ENCODE peak calls at places on chromosomes 1 and 21, in nine cellular contexts. V is mammary epithelial cell, Z is PC-9, F is pancreas, I is bronchial epithelial cell, B is sigmoid colon, T is stomach, Q is neural progenitor cell, N is testis. C is an unnamed sample. For H3K27me3, the result is how much of the 10 kb centered on the place peaks cover.

GRCh38 chr1:221045842-221046831 is 166.9 kb downstream of the HLX start:
- DNase-seq in V (no peak), Z (no peak), F (no peak), I (no peak), B (no peak), T (no peak), Q (no peak), N (no peak), C (no peak)

GRCh38 chr1:246425895-246426294 is 81.2 kb downstream of the SMYD3 start:
- DNase-seq in V (no peak), Z (no peak), F (no peak), I (no peak), B (no peak), T (no peak), Q (no peak), N (no peak), C (no peak)

GRCh38 chr1:62516600-62516999 is 79.8 kb downstream of the USP1 start:
- DNase-seq in V (no peak), Z (no peak), F (no peak), I (no peak), B (no peak), T (no peak), Q (no peak), N (no peak), C (no peak)

GRCh38 chr1:10252508-10252907 is 42.1 kb downstream of the KIF1B start:
- DNase-seq in V (peak), Z (no peak), F (no peak), I (peak), B (no peak), T (no peak), Q (no peak), N (no peak), C (peak)

GRCh38 chr1:178941261-178941689 is 70.4 kb upstream of the ANGPTL1 start:
- DNase-seq in V (no peak), Z (no peak), F (no peak), I (no peak), B (no peak), T (no peak), Q (no peak), N (no peak), C (no peak)

GRCh38 chr21:35559128-35559831 is 501.0 kb downstream of the SETD4 start:
- DNase-seq in V (peak), Z (no peak), F (no peak), I (peak), B (no peak), T (no peak), Q (no peak), N (no peak), C (peak)

GRCh38 chr1:203289281-203289981 is 15.9 kb upstream of the BTG2 start:
- DNase-seq in V (no peak), Z (no peak), F (no peak), I (peak), B (peak), T (peak), Q (no peak), N (peak), C (no peak)

GRCh38 chr21:32772281-32773047 is 909 bp upstream of the PAXBP1 start:
- DNase-seq in V (peak), Z (peak), F (peak), I (peak), B (no peak), T (peak), Q (peak), N (peak), C (no peak)

GRCh38 chr1:30427545-30427944 is 295.8 kb downstream of the MATN1 start:
- DNase-seq in V (no peak), Z (no peak), F (no peak), I (no peak), B (no peak), T (no peak), Q (peak), N (no peak), C (no peak)

GRCh38 chr21:16426936-16427335 is 697.2 kb downstream of the USP25 start:
- DNase-seq in V (no peak), Z (no peak), F (no peak), I (no peak), B (no peak), T (no peak), Q (no peak), N (no peak), C (no peak)

GRCh38 chr1:66711420-66711819 is 40.8 kb upstream of the DYNLT5 start:
- DNase-seq in V (no peak), Z (no peak), F (no peak), I (peak), B (no peak), T (no peak), Q (peak), N (no peak), C (peak)

GRCh38 chr1:153626929-153627796 is at the start of gene S100A13:
- DNase-seq in V (peak), Z (peak), F (peak), I (peak), B (peak), T (peak), Q (peak), N (peak), C (peak)

GRCh38 chr1:40746344-40747090 is 37.1 kb upstream of the KCNQ4 start:
- DNase-seq in V (no peak), Z (no peak), F (no peak), I (no peak), B (no peak), T (no peak), Q (no peak), N (no peak), C (no peak)

GRCh38 chr1:170445096-170445495 is 86.9 kb upstream of the GORAB start:
- DNase-seq in V (peak), Z (no peak), F (no peak), I (peak), B (no peak), T (no peak), Q (no peak), N (no peak), C (peak)

GRCh38 chr1:70090875-70091274 is 114.5 kb downstream of the LRRC40 start:
- DNase-seq in V (peak), Z (peak), F (no peak), I (peak), B (no peak), T (no peak), Q (no peak), N (no peak), C (peak)

GRCh38 chr1:197065549-197065948 is 1.5 kb downstream of the F13B start:
- DNase-seq in V (no peak), Z (no peak), F (no peak), I (no peak), B (no peak), T (no peak), Q (no peak), N (no peak), C (peak)

GRCh38 chr1:29094433-29094832 is 29.3 kb downstream of the TMEM200B start:
- DNase-seq in V (peak), Z (peak), F (no peak), I (peak), B (no peak), T (no peak), Q (no peak), N (no peak), C (no peak)

GRCh38 chr1:29515188-29515955 is 279.1 kb downstream of the PTPRU start:
- DNase-seq in V (no peak), Z (no peak), F (no peak), I (no peak), B (peak), T (peak), Q (no peak), N (peak), C (no peak)

GRCh38 chr1:181124206-181124825 is 35.8 kb downstream of the IER5 start:
- DNase-seq in V (no peak), Z (no peak), F (no peak), I (no peak), B (no peak), T (no peak), Q (no peak), N (no peak), C (no peak)

GRCh38 chr1:150809651-150810050 is 1.6 kb upstream of the CTSK start:
- DNase-seq in V (peak), Z (no peak), F (no peak), I (peak), B (no peak), T (no peak), Q (no peak), N (no peak), C (peak)

GRCh38 chr1:208879025-208879424 is 634.8 kb upstream of the PLXNA2 start:
- DNase-seq in V (no peak), Z (no peak), F (no peak), I (no peak), B (no peak), T (no peak), Q (no peak), N (no peak), C (no peak)
- TF ChIP-seq CTCF in V (no peak), Z (no peak), F (no peak), I (no peak), B (no peak), T (no peak), Q (no peak), N (no peak), C (no peak)

GRCh38 chr1:36323636-36324321 is at the start of gene EVA1B:
- DNase-seq in V (peak), Z (no peak), F (peak), I (peak), B (peak), T (peak), Q (peak), N (peak), C (peak)

GRCh38 chr1:36322786-36323635 is 434 bp downstream of the EVA1B start:
- DNase-seq in V (peak), Z (no peak), F (peak), I (no peak), B (peak), T (peak), Q (peak), N (peak), C (peak)

GRCh38 chr1:36320767-36321118 is 2.7 kb downstream of the EVA1B start:
- DNase-seq in V (no peak), Z (no peak), F (no peak), I (no peak), B (no peak), T (no peak), Q (no peak), N (no peak), C (no peak)

GRCh38 chr1:36321119-36321951 is 2.1 kb downstream of the EVA1B start:
- DNase-seq in V (no peak), Z (no peak), F (peak), I (no peak), B (peak), T (peak), Q (peak), N (peak), C (peak)

DNA sequence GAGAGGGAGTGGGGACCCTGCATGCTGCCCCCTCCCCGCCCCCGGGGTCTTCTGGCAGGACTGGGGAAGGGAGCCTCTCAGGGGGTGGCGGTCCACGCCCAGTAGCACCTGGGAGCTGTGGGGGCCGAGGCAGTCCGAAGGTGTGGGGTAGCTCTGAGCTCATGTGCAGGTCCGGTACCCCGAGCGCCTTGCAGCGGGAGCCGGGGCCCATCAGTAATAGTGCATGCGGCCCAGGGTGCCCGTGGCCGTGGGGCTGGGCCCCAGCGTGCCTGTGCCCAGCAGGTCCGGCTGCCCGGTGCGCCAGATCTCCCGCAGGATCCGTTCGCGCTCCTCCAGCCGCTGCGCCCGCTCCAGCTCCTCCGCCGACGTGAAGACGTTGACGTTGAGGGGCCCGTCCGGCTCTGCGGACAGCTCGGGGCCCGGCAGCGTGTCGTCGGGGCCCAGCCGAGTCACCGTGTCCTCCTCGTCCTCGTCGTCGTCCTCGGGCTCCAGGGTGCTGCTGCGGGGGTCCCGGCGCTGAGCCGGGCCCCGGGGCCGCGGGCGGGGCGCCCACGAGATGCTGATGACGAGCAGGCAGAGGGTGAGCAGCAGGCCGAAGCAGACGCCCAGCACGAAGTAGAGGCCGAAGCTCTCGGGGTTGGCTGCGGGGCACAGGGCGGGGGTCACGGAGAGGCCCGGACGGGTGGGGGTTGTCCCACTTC is 1.2 kb downstream of the EVA1B start:
- DNase-seq in V (no peak), Z (no peak), F (no peak), I (no peak), B (peak), T (no peak), Q (peak), N (no peak), C (no peak)
- H3K4me3 ChIP-seq in V (no peak), Z (no peak), F (no peak), I (no peak), B (peak), T (peak), Q (peak), N (peak), C (peak)

DNA sequence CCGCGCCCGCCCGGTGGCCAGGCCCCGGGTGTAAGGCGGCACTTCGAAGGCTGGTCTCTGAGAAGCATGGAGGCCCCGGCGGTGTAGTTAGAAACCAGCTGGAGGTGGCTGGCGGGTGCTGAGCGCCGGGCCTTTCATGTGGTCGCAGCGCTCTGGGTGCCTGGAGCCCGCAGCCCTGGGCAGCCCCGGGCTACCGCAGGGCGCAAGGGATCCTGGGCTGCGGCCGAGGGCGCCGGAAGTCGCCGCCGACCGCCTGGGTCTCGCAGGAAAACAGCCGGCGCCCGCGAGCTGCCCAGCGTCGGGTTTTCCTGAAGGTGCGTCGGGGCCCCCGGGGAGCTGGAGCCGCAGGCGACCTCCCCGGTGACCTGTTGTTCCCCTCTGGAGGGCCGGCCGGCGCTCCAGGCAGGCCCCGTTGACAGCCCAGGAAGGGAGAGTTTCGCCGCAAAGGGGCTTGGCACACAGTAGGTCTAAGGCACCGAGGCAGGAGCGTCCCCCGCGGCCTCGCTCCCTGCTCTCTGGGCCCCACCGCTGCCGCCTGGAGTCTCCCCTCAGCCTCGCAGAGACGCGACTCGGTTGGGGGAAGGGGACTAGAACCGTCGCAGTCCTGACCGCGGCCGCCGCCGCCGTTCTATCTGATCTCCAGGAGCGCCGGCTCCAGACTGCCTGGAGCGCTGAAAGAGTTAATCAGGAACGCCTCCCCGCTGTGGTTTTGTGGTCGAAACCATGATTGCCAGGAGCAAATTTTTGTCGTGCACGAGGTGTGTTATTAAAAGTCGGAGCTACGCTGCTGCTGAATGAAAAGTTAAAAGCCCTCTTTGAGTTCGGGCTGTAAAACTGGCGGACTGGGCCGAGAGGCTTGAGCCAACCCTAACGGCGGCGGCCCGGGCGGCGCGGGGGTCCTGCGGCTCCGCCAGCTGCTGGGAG is 2.8 kb downstream of the GRHL3 start:
- DNase-seq in V (peak), Z (peak), F (peak), I (peak), B (peak), T (peak), Q (peak), N (peak), C (peak)
- H3K27me3 ChIP-seq in V (under half), Z (under half), F (under half), I (under half), B (under half), T (under half), Q (half or more), N (under half), C (half or more)

GRCh38 chr1:208449951-208450350 is 205.8 kb upstream of the PLXNA2 start:
- DNase-seq in V (no peak), Z (no peak), F (no peak), I (no peak), B (no peak), T (no peak), Q (no peak), N (peak), C (no peak)
- TF ChIP-seq CTCF in V (no peak), Z (no peak), F (no peak), I (no peak), B (no peak), T (no peak), Q (no peak), N (no peak), C (no peak)

GRCh38 chr1:212255705-212256307 is 29.4 kb upstream of the PPP2R5A start:
- DNase-seq in V (no peak), Z (no peak), F (no peak), I (peak), B (no peak), T (no peak), Q (no peak), N (no peak), C (no peak)

GRCh38 chr1:212254853-212255363 is 30.3 kb upstream of the PPP2R5A start:
- DNase-seq in V (no peak), Z (no peak), F (no peak), I (no peak), B (no peak), T (no peak), Q (no peak), N (no peak), C (no peak)

GRCh38 chr1:212257157-212257556 is 28.1 kb upstream of the PPP2R5A start:
- DNase-seq in V (no peak), Z (no peak), F (no peak), I (no peak), B (no peak), T (no peak), Q (no peak), N (no peak), C (no peak)

GRCh38 chr1:212259693-212260480 is 25.3 kb upstream of the PPP2R5A start:
- DNase-seq in V (no peak), Z (no peak), F (no peak), I (no peak), B (no peak), T (no peak), Q (no peak), N (no peak), C (no peak)

GRCh38 chr1:212256404-212256803 is 28.8 kb upstream of the PPP2R5A start:
- DNase-seq in V (no peak), Z (no peak), F (no peak), I (no peak), B (no peak), T (no peak), Q (no peak), N (no peak), C (no peak)
- H3K4me3 ChIP-seq in V (no peak), Z (no peak), F (no peak), I (no peak), B (no peak), T (no peak), Q (no peak), N (no peak), C (no peak)

DNA sequence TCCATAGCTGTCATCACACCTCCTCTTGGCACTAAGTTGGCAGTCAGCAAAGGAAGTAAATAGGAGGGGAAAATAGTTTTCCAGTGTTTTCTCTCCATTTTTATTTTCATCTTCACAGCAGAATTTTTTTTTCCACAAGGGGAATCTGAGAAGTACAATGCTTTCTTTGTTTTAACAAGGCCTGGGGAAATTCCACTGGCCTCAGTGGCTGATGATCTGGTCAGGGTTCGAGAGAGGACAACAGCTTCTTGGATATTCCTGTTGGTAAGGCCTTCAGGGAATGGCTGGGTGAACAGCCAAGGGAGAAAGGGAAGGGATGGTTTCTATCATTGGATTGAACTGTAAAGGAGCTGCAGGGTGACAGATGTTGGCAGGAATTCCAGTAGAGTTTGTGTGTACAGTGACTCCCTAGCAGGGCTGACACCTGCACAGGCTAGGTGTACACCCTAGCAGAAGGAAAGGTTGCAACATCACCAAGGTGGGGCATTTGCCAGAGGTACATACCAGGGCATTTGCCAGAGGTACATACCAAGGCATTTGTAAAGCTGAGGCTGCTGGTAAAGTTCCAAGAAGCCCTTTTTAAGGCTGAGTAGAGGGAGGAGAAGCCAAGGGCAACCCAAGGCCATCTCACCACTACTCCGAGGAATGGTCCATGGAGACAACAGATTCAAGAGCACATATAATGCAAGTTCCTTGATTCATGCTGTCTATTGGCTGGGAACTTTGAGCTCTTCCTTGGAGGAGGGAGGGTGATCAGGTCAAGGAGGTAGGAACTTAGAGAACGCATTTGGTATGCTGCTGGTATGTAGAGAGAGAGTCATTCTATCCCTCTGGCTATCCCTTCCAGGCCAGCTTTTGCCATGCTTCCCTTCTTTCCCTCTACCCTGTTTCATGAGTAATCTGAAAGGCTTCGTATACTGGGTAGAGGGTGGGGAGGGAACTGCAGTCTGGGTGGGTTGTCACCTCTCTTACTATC is 3.1 kb downstream of the GJA5 start:
- DNase-seq in V (peak), Z (peak), F (peak), I (peak), B (no peak), T (peak), Q (no peak), N (no peak), C (no peak)
- H3K27me3 ChIP-seq in V (under half), Z (under half), F (under half), I (under half), B (under half), T (under half), Q (under half), N (under half), C (under half)

GRCh38 chr1:1430114-1430982 is 5.1 kb upstream of the VWA1 start:
- DNase-seq in V (no peak), Z (peak), F (peak), I (no peak), B (peak), T (peak), Q (peak), N (peak), C (no peak)
- TF ChIP-seq CTCF in V (no peak), Z (no peak), F (no peak), I (peak), B (peak), T (peak), Q (peak), N (no peak), C (peak)

GRCh38 chr21:41780337-41781046 is 13.6 kb upstream of the RIPK4 start:
- DNase-seq in V (no peak), Z (no peak), F (no peak), I (no peak), B (no peak), T (no peak), Q (no peak), N (no peak), C (no peak)

GRCh38 chr21:41779659-41780058 is 12.8 kb upstream of the RIPK4 start:
- DNase-seq in V (no peak), Z (no peak), F (no peak), I (no peak), B (no peak), T (peak), Q (no peak), N (no peak), C (no peak)

GRCh38 chr21:41778974-41779600 is 12.2 kb upstream of the RIPK4 start:
- DNase-seq in V (no peak), Z (no peak), F (no peak), I (no peak), B (no peak), T (peak), Q (peak), N (no peak), C (no peak)

GRCh38 chr21:41776778-41777177 is 9.9 kb upstream of the RIPK4 start:
- DNase-seq in V (no peak), Z (no peak), F (no peak), I (no peak), B (no peak), T (no peak), Q (no peak), N (no peak), C (no peak)

GRCh38 chr21:41777934-41778815 is 11.3 kb upstream of the RIPK4 start:
- DNase-seq in V (peak), Z (peak), F (peak), I (peak), B (peak), T (peak), Q (peak), N (peak), C (peak)
- H3K4me3 ChIP-seq in V (no peak), Z (no peak), F (no peak), I (no peak), B (no peak), T (no peak), Q (no peak), N (peak), C (no peak)

C was measured in brain microvascular endothelial cell.